ENCODE peak calls at places on chromosomes 2 and 18, in ten cellular contexts. L, N, J, H, Y, Q, P, B, W and V are unnamed samples. For H3K9me3, the result is how much of the 10 kb centered on the place peaks cover.

GRCh38 chr2:67379048-67379447 is 18.1 kb upstream of the ETAA1 start:
- DNase-seq in L (no peak), N (no peak), J (no peak), H (no peak), Y (no peak), Q (no peak), P (no peak), B (no peak), W (no peak), V (no peak)

GRCh38 chr18:63681449-63682381 is 20.0 kb upstream of the SERPINB3 start:
- DNase-seq in L (no peak), N (no peak), J (no peak), H (no peak), Y (no peak), Q (no peak), P (no peak), B (no peak), W (no peak), V (no peak)

GRCh38 chr2:102283996-102284395 is 27.4 kb upstream of the IL1RL1 start:
- DNase-seq in L (no peak), N (no peak), J (no peak), H (no peak), Y (no peak), Q (no peak), P (no peak), B (no peak), W (no peak), V (no peak)

GRCh38 chr2:31189141-31189540 is 28.2 kb downstream of the CAPN14 start:
- DNase-seq in L (no peak), N (no peak), J (no peak), H (no peak), Y (no peak), Q (no peak), P (no peak), B (no peak), W (no peak), V (no peak)

GRCh38 chr2:76478636-76479035 is 767.9 kb upstream of the GCFC2 start:
- DNase-seq in L (no peak), N (no peak), J (no peak), H (no peak), Y (no peak), Q (no peak), P (no peak), B (no peak), W (no peak), V (no peak)

GRCh38 chr2:48693066-48693465 is 62.5 kb downstream of the LHCGR start:
- DNase-seq in L (no peak), N (no peak), J (no peak), H (no peak), Y (no peak), Q (no peak), P (no peak), B (no peak), W (no peak), V (no peak)

GRCh38 chr2:105249181-105249580 is 7.6 kb downstream of the GPR45 start:
- DNase-seq in L (no peak), N (no peak), J (no peak), H (no peak), Y (no peak), Q (no peak), P (no peak), B (no peak), W (no peak), V (no peak)

GRCh38 chr2:176106636-176107539 is at the start of gene HOXD11:
- DNase-seq in L (peak), N (no peak), J (no peak), H (no peak), Y (peak), Q (no peak), P (no peak), B (no peak), W (no peak), V (peak)

GRCh38 chr2:121334581-121335293 is 49.7 kb upstream of the TFCP2L1 start:
- DNase-seq in L (peak), N (no peak), J (peak), H (no peak), Y (no peak), Q (no peak), P (no peak), B (no peak), W (peak), V (no peak)

GRCh38 chr2:96887419-96888081 is 17.7 kb upstream of the SEMA4C start:
- DNase-seq in L (no peak), N (no peak), J (no peak), H (no peak), Y (no peak), Q (no peak), P (no peak), B (no peak), W (no peak), V (no peak)

GRCh38 chr2:111944536-111945210 is 46.3 kb downstream of the MERTK start:
- DNase-seq in L (peak), N (no peak), J (no peak), H (no peak), Y (no peak), Q (no peak), P (no peak), B (no peak), W (no peak), V (no peak)

GRCh38 chr18:26228562-26229260 is 2.5 kb downstream of the TAF4B start:
- DNase-seq in L (peak), N (no peak), J (no peak), H (no peak), Y (no peak), Q (no peak), P (no peak), B (no peak), W (no peak), V (no peak)

GRCh38 chr2:231191896-231192872 is 6.2 kb upstream of the ARMC9 start:
- DNase-seq in L (peak), N (no peak), J (peak), H (peak), Y (peak), Q (no peak), P (no peak), B (peak), W (peak), V (no peak)

GRCh38 chr2:152415231-152415642 is 80.3 kb downstream of the FMNL2 start:
- DNase-seq in L (peak), N (no peak), J (peak), H (no peak), Y (no peak), Q (no peak), P (no peak), B (no peak), W (no peak), V (no peak)

GRCh38 chr2:211258646-211259335 is 702.4 kb downstream of the CPS1 start:
- DNase-seq in L (no peak), N (no peak), J (no peak), H (no peak), Y (no peak), Q (no peak), P (no peak), B (no peak), W (no peak), V (no peak)
- H3K27ac ChIP-seq in L (no peak), N (no peak), J (no peak), H (no peak), Y (no peak), Q (no peak), P (no peak), B (no peak), W (no peak), V (no peak)

GRCh38 chr2:236264256-236264655 is at the start of gene ASB18:
- DNase-seq in L (no peak), N (no peak), J (no peak), H (peak), Y (no peak), Q (no peak), P (no peak), B (no peak), W (no peak), V (no peak)
- H3K9me3 ChIP-seq in L (under half), N (under half), J (under half), H (under half), Y (under half), Q (under half), P (under half), B (under half), W (under half), V (under half)

GRCh38 chr2:222333397-222333796 is 34.6 kb upstream of the PAX3 start:
- DNase-seq in L (no peak), N (no peak), J (no peak), H (no peak), Y (no peak), Q (no peak), P (no peak), B (no peak), W (no peak), V (no peak)
- H3K27ac ChIP-seq in L (no peak), N (no peak), J (no peak), H (no peak), Y (no peak), Q (no peak), P (no peak), B (no peak), W (no peak), V (no peak)

GRCh38 chr18:78582898-78583738 is 396.5 kb upstream of the SALL3 start:
- DNase-seq in L (no peak), N (no peak), J (no peak), H (no peak), Y (no peak), Q (no peak), P (no peak), B (no peak), W (no peak), V (no peak)
- H3K9me3 ChIP-seq in L (under half), N (under half), J (under half), H (under half), Y (under half), Q (under half), P (under half), B (under half), W (under half), V (under half)

DNA sequence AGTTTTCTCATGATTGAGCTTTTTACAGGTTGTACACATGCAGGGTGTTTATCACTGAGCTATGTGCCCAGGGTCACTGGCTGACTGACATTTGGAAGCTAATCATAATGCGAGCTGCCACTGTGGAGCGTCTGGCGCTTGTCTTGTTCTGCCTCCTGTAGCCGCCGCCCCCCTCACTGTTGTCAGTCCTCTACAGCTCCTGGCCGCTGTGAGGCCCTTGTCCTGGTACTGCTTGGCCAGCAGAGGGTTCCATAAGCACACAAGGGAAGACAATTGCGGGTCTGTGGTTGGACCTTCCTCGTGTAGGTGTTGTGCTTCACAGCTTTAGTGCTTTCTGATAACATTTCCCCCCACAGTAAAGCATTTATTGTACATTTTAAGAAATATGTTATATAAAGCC is 105.6 kb upstream of the LDLRAD4 start:
- DNase-seq in L (peak), N (peak), J (peak), H (peak), Y (peak), Q (no peak), P (no peak), B (no peak), W (no peak), V (no peak)
- H3K27ac ChIP-seq in L (no peak), N (no peak), J (no peak), H (no peak), Y (no peak), Q (no peak), P (no peak), B (no peak), W (no peak), V (no peak)

DNA sequence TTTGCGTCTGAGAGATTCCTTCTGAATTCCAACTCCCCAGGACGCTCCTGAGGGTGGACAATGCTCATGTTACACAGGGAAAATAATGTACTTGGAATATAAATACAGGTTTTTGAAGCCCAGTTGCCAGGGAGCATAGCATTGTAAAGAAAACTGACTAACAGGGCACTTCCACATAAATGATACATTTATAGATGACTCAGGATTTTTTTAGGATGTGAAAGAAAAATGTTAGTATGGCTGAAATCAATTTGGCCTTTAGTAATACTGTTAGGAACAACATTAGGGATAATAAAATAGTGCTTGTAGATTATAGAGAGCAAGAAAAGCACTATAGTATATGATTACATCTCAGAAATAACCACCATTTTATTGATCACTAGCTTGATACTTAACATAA is 23.6 kb downstream of the ZNF397 start:
- DNase-seq in L (no peak), N (no peak), J (no peak), H (no peak), Y (no peak), Q (no peak), P (no peak), B (no peak), W (no peak), V (no peak)
- H3K9me3 ChIP-seq in L (under half), N (under half), J (under half), H (under half), Y (under half), Q (under half), P (under half), B (under half), W (under half), V (under half)

DNA sequence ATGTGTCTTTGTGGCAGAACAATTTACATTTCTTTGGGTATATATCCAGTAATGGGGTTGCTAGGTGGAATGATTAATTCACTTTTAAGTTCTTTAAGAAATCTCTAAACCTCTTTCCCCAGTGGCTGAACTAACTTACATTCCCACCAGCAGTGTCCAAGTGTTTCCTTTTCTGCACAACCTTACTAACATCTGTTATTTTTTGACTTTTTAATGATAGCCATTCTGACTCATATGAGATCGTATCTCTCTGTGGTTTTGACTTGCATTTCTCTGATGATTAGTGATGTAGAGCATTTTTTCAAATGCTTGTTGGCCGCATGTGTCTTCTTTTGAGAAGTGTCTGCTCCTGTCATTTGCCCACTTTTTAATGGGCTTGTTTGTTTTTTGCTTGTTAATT is 43.1 kb upstream of the PTH2R start:
- DNase-seq in L (no peak), N (no peak), J (no peak), H (no peak), Y (no peak), Q (no peak), P (no peak), B (no peak), W (no peak), V (no peak)
- H3K27ac ChIP-seq in L (no peak), N (no peak), J (no peak), H (no peak), Y (no peak), Q (no peak), P (no peak), B (no peak), W (no peak), V (no peak)

DNA sequence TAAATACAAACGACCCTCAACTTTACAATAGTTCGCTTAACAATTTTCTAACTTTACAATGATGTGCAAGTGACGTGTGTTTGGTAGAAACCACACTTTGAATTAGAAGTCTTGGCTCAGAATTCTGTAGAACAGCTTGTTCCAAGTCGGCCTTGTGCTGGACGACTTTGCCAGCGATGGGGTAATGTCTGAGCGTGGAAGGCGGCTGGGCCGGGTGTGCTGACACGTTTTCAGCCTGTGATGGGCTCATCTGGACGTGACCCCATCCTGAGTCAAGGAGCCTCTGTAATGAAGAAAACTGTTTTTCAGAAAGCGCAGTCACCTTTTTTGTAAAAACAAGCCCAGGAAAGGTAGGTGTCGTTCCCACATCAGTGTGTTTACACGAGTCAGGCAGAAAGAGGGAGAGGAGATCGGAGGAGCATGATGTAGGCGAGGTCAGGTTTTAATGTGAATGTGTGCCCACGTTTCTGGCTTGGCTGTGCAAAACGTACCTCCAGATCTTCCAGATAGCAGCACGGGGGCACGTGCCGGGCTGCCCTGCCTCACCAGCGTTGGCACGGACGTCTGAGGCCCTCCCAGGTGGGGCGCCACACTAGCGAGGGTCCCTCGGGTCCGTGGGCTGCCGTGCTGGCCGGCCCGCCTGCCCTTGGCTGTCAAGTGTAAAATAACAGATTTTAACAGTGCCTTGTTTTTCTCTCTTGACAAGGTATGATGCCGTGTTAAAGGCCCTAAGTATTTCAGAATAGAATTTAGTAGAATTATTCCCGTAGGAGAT is 54.6 kb downstream of the CTDP1 start:
- DNase-seq in L (no peak), N (no peak), J (no peak), H (no peak), Y (no peak), Q (no peak), P (no peak), B (peak), W (no peak), V (peak)
- H3K9me3 ChIP-seq in L (under half), N (half or more), J (under half), H (under half), Y (under half), Q (under half), P (under half), B (under half), W (under half), V (half or more)

GRCh38 chr2:120260736-120261135 is 8.1 kb downstream of the RALB start:
- DNase-seq in L (no peak), N (no peak), J (no peak), H (no peak), Y (no peak), Q (no peak), P (no peak), B (no peak), W (no peak), V (no peak)
- H3K27ac ChIP-seq in L (no peak), N (no peak), J (no peak), H (no peak), Y (no peak), Q (no peak), P (no peak), B (no peak), W (no peak), V (peak)